ENCODE peak calls at places on chromosomes 2 and 18, in four cellular contexts. One of them, this sample, is unnamed.

GRCh38 chr2:239167766-239168444 is 232.9 kb downstream of the HDAC4 start:
- DNase-seq in MM.1S: no peak
- DNase-seq in type B pancreatic cell: no peak
- DNase-seq in Panc1: no peak
- DNase-seq in this sample: no peak

GRCh38 chr2:29055586-29055985 is 18.7 kb downstream of the PCARE start:
- DNase-seq in MM.1S: no peak
- DNase-seq in type B pancreatic cell: no peak
- DNase-seq in Panc1: no peak
- DNase-seq in this sample: no peak

GRCh38 chr18:56377161-56377560 is 261.2 kb downstream of the TXNL1 start:
- DNase-seq in MM.1S: no peak
- DNase-seq in type B pancreatic cell: no peak
- DNase-seq in Panc1: no peak
- DNase-seq in this sample: no peak

GRCh38 chr2:143435112-143435511 is 305.9 kb downstream of the ARHGAP15 start:
- DNase-seq in MM.1S: no peak
- DNase-seq in type B pancreatic cell: no peak
- DNase-seq in Panc1: no peak
- DNase-seq in this sample: no peak

GRCh38 chr2:110867078-110867477 is 134.7 kb downstream of the ACOXL start:
- DNase-seq in MM.1S: no peak
- DNase-seq in type B pancreatic cell: no peak
- DNase-seq in Panc1: no peak
- DNase-seq in this sample: no peak

GRCh38 chr2:42100696-42101585 is 53.1 kb downstream of the PKDCC start:
- DNase-seq in MM.1S: peak; percentile 56
- DNase-seq in type B pancreatic cell: no peak
- DNase-seq in Panc1: no peak
- DNase-seq in this sample: peak; percentile 61

GRCh38 chr2:111634050-111634784 is 249.8 kb downstream of the ANAPC1 start:
- DNase-seq in MM.1S: no peak
- DNase-seq in type B pancreatic cell: no peak
- DNase-seq in Panc1: no peak
- DNase-seq in this sample: no peak

GRCh38 chr2:88177556-88177955 is 7.4 kb downstream of the THNSL2 start:
- DNase-seq in MM.1S: peak; percentile 35
- DNase-seq in type B pancreatic cell: no peak
- DNase-seq in Panc1: no peak
- DNase-seq in this sample: no peak

GRCh38 chr2:74735009-74735408 is 81.0 kb downstream of the SEMA4F start:
- DNase-seq in MM.1S: no peak
- DNase-seq in type B pancreatic cell: no peak
- DNase-seq in Panc1: no peak
- DNase-seq in this sample: no peak

GRCh38 chr2:221443631-221444030 is 128.5 kb downstream of the EPHA4 start:
- DNase-seq in MM.1S: no peak
- DNase-seq in type B pancreatic cell: no peak
- DNase-seq in Panc1: no peak
- DNase-seq in this sample: no peak

GRCh38 chr2:152581360-152581759 is 135.9 kb downstream of the PRPF40A start:
- DNase-seq in MM.1S: no peak
- DNase-seq in type B pancreatic cell: no peak
- DNase-seq in Panc1: no peak
- DNase-seq in this sample: no peak

GRCh38 chr18:68662779-68663178 is 52.1 kb downstream of the TMX3 start:
- DNase-seq in MM.1S: no peak
- DNase-seq in type B pancreatic cell: no peak
- DNase-seq in Panc1: no peak
- DNase-seq in this sample: no peak

GRCh38 chr2:118123561-118124232 is 35.4 kb downstream of the INSIG2 start:
- DNase-seq in MM.1S: no peak
- DNase-seq in type B pancreatic cell: no peak
- DNase-seq in Panc1: no peak
- DNase-seq in this sample: no peak

GRCh38 chr18:12703714-12704113 is 872 bp downstream of the PSMG2 start:
- DNase-seq in MM.1S: no peak
- DNase-seq in type B pancreatic cell: no peak
- DNase-seq in Panc1: no peak
- DNase-seq in this sample: no peak

GRCh38 chr2:129907256-129907973 is 72.1 kb upstream of the RAB6C start:
- DNase-seq in MM.1S: no peak
- DNase-seq in type B pancreatic cell: peak; percentile 39
- DNase-seq in Panc1: no peak
- DNase-seq in this sample: no peak

GRCh38 chr2:101387151-101387807 is at the start of gene CREG2:
- DNase-seq in MM.1S: no peak
- DNase-seq in type B pancreatic cell: peak; percentile 81
- DNase-seq in Panc1: no peak
- DNase-seq in this sample: peak; percentile 64

GRCh38 chr2:98467082-98467536 is 22.5 kb downstream of the INPP4A start:
- DNase-seq in MM.1S: no peak
- DNase-seq in type B pancreatic cell: no peak
- DNase-seq in Panc1: no peak
- DNase-seq in this sample: no peak

GRCh38 chr2:44937688-44938240 is 3.7 kb upstream of the SIX3 start:
- DNase-seq in MM.1S: no peak
- DNase-seq in type B pancreatic cell: no peak
- DNase-seq in Panc1: no peak
- DNase-seq in this sample: no peak

GRCh38 chr2:98348066-98348561 is 1.9 kb downstream of the CNGA3 start:
- DNase-seq in MM.1S: no peak
- DNase-seq in type B pancreatic cell: no peak
- DNase-seq in Panc1: no peak
- DNase-seq in this sample: peak; percentile 23

GRCh38 chr18:48119204-48119603 is 188.7 kb upstream of the SMAD2 start:
- DNase-seq in MM.1S: no peak
- DNase-seq in type B pancreatic cell: no peak
- DNase-seq in Panc1: no peak
- DNase-seq in this sample: no peak

GRCh38 chr18:25737710-25738251 is 352.6 kb downstream of the SS18 start:
- DNase-seq in MM.1S: no peak
- DNase-seq in type B pancreatic cell: no peak
- DNase-seq in Panc1: no peak
- DNase-seq in this sample: no peak

GRCh38 chr18:32624182-32624723 is 148.6 kb downstream of the KLHL14 start:
- DNase-seq in MM.1S: no peak
- DNase-seq in type B pancreatic cell: no peak
- DNase-seq in Panc1: no peak
- DNase-seq in this sample: no peak

GRCh38 chr18:47175283-47175894 is 775 bp downstream of the IER3IP1 start:
- DNase-seq in MM.1S: no peak
- DNase-seq in type B pancreatic cell: no peak
- DNase-seq in Panc1: no peak
- DNase-seq in this sample: no peak

GRCh38 chr2:191574232-191574631 is 103.7 kb upstream of the NABP1 start:
- DNase-seq in MM.1S: no peak
- DNase-seq in type B pancreatic cell: no peak
- DNase-seq in Panc1: no peak
- DNase-seq in this sample: no peak

GRCh38 chr2:233094614-233095013 is 34.5 kb downstream of the INPP5D start:
- DNase-seq in MM.1S: no peak
- DNase-seq in type B pancreatic cell: no peak
- DNase-seq in Panc1: no peak
- DNase-seq in this sample: no peak

GRCh38 chr2:233096006-233096405 is 35.9 kb downstream of the INPP5D start:
- DNase-seq in MM.1S: no peak
- DNase-seq in type B pancreatic cell: no peak
- DNase-seq in Panc1: no peak
- DNase-seq in this sample: no peak

GRCh38 chr2:233100192-233100998 is 40.3 kb downstream of the INPP5D start:
- DNase-seq in MM.1S: peak; percentile 65
- DNase-seq in type B pancreatic cell: no peak
- DNase-seq in Panc1: no peak
- DNase-seq in this sample: peak; percentile 73

GRCh38 chr2:233101826-233102225 is 41.7 kb downstream of the INPP5D start:
- DNase-seq in MM.1S: no peak
- DNase-seq in type B pancreatic cell: no peak
- DNase-seq in Panc1: no peak
- DNase-seq in this sample: no peak

GRCh38 chr2:233098615-233099014 is 38.5 kb downstream of the INPP5D start:
- DNase-seq in MM.1S: no peak
- DNase-seq in type B pancreatic cell: no peak
- DNase-seq in Panc1: no peak
- DNase-seq in this sample: no peak
- TF ChIP-seq CTCF in MM.1S: no peak
- TF ChIP-seq CTCF in type B pancreatic cell: peak; percentile 56
- TF ChIP-seq CTCF in Panc1: no peak
- TF ChIP-seq CTCF in this sample: peak; percentile 39

GRCh38 chr2:171959998-171960397 is 37.7 kb downstream of the HAT1 start:
- DNase-seq in MM.1S: no peak
- DNase-seq in type B pancreatic cell: no peak
- DNase-seq in Panc1: no peak
- DNase-seq in this sample: no peak

GRCh38 chr2:171958475-171958874 is 36.2 kb downstream of the HAT1 start:
- DNase-seq in MM.1S: no peak
- DNase-seq in type B pancreatic cell: no peak
- DNase-seq in Panc1: no peak
- DNase-seq in this sample: no peak

GRCh38 chr2:171960570-171960969 is 38.3 kb downstream of the HAT1 start:
- DNase-seq in MM.1S: no peak
- DNase-seq in type B pancreatic cell: no peak
- DNase-seq in Panc1: no peak
- DNase-seq in this sample: no peak

GRCh38 chr2:171956135-171956830 is 34.0 kb downstream of the HAT1 start:
- DNase-seq in MM.1S: no peak
- DNase-seq in type B pancreatic cell: no peak
- DNase-seq in Panc1: no peak
- DNase-seq in this sample: no peak

GRCh38 chr2:171957061-171957460 is 34.8 kb downstream of the HAT1 start:
- DNase-seq in MM.1S: no peak
- DNase-seq in type B pancreatic cell: no peak
- DNase-seq in Panc1: no peak
- DNase-seq in this sample: no peak
- TF ChIP-seq CTCF in MM.1S: no peak
- TF ChIP-seq CTCF in type B pancreatic cell: no peak
- TF ChIP-seq CTCF in Panc1: no peak
- TF ChIP-seq CTCF in this sample: peak; percentile 30

GRCh38 chr2:160278889-160279196 is 78.8 kb upstream of the ITGB6 start:
- DNase-seq in MM.1S: no peak
- DNase-seq in type B pancreatic cell: no peak
- DNase-seq in Panc1: no peak
- DNase-seq in this sample: no peak
- TF ChIP-seq CTCF in MM.1S: no peak
- TF ChIP-seq CTCF in type B pancreatic cell: peak; percentile 66
- TF ChIP-seq CTCF in Panc1: peak; percentile 58
- TF ChIP-seq CTCF in this sample: no peak

GRCh38 chr2:219018726-219019125 is 22.6 kb downstream of the CFAP65 start:
- DNase-seq in MM.1S: no peak
- DNase-seq in type B pancreatic cell: no peak
- DNase-seq in Panc1: no peak
- DNase-seq in this sample: no peak
- TF ChIP-seq CTCF in MM.1S: no peak
- TF ChIP-seq CTCF in type B pancreatic cell: no peak
- TF ChIP-seq CTCF in Panc1: no peak
- TF ChIP-seq CTCF in this sample: no peak

DNA sequence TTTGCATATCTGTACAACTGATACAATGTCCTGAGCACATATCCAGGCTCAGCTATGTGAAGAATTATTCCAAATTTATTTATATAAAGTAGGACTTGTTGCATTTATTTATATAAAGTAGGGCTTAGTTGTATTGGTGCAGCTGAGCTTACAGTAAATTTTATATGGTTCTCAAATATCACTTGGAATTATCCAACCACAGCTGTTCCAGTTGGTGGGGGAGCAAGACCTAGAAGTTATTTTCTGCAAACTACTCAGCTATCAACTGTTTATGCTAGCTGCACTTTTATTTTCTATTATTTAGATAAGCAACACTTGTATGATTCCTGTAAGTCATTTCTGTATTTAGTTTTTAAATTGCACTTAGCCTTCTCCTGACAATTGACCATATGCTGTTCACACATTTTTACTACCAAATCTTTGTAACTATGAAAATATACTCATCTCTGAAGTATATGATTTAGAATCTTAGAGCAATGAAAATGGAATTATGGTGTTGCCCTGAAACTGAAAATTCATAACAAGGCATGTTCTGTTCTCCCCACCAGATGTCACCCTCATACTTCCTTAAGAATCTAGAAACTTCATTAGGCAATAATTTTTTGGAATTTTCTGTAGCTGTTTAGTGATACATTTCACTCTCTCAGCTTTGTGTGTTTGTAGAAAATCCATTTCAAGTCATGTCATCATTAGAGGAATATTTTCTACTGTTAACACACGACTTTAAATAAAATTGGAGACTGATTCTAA is 157.0 kb upstream of the CBLN2 start:
- DNase-seq in MM.1S: peak; percentile 11
- DNase-seq in type B pancreatic cell: no peak
- DNase-seq in Panc1: no peak
- DNase-seq in this sample: no peak
- TF ChIP-seq CTCF in MM.1S: peak; percentile 41
- TF ChIP-seq CTCF in type B pancreatic cell: peak; percentile 75
- TF ChIP-seq CTCF in Panc1: peak; percentile 37
- TF ChIP-seq CTCF in this sample: peak; percentile 21

DNA sequence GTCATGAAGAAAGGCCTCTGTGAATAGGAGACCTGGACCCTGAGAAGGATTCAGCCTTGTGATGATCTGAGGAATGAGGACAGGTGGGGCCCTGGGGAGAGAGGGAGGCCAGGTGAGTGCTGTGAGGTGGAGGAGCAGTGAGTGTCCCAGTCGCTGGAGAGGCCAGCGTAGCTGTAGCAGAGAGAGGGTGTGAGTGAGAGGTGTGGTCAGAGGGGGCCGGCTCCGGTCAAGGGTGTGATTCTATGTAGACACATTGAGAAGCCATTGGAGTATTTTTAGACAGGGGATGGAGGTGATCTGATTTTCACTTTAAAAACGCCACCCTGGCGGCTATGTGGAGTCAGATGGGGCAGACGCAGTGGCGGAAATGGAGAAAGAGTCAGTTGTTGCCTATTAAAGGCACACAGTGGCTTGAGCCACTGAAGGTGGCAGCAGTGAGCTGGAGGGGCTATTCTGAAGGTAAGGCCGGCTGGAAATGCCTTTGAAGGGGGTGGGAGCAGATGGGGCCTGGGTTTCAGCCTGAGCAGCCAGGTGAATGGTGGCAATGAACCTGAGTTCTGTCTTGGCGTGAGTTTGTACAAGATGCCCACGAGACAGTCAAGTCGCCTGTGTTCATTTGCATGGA is 55.6 kb downstream of the GREB1 start:
- DNase-seq in MM.1S: no peak
- DNase-seq in type B pancreatic cell: no peak
- DNase-seq in Panc1: no peak
- DNase-seq in this sample: no peak
- TF ChIP-seq CTCF in MM.1S: peak; percentile 15
- TF ChIP-seq CTCF in type B pancreatic cell: no peak
- TF ChIP-seq CTCF in Panc1: no peak
- TF ChIP-seq CTCF in this sample: peak; percentile 27

This sample was measured in GM13977.